ENCODE peak calls at places on chromosomes 12 and 14, in seven cellular contexts. One of them, this sample, is unnamed.

GRCh38 chr12:113896194-113896593 is 69.9 kb downstream of the RBM19 start:
- DNase-seq in psoas muscle: no peak
- DNase-seq in dorsolateral prefrontal cortex: no peak
- DNase-seq in CD8-positive, alpha-beta T cell: no peak
- DNase-seq in AG04449: no peak
- DNase-seq in right lobe of liver: no peak
- DNase-seq in cardiac fibroblast: no peak
- DNase-seq in this sample: no peak

GRCh38 chr12:84572186-84572585 is 340.4 kb downstream of the SLC6A15 start:
- DNase-seq in psoas muscle: no peak
- DNase-seq in dorsolateral prefrontal cortex: no peak
- DNase-seq in CD8-positive, alpha-beta T cell: no peak
- DNase-seq in AG04449: no peak
- DNase-seq in right lobe of liver: no peak
- DNase-seq in cardiac fibroblast: no peak
- DNase-seq in this sample: no peak

GRCh38 chr14:21704340-21704737 is 30.7 kb upstream of the OR4E1 start:
- DNase-seq in psoas muscle: no peak
- DNase-seq in dorsolateral prefrontal cortex: no peak
- DNase-seq in CD8-positive, alpha-beta T cell: no peak
- DNase-seq in AG04449: no peak
- DNase-seq in right lobe of liver: no peak
- DNase-seq in cardiac fibroblast: no peak
- DNase-seq in this sample: no peak

GRCh38 chr12:49189731-49190314 is 943 bp upstream of the TUBA1A start:
- DNase-seq in psoas muscle: no peak
- DNase-seq in dorsolateral prefrontal cortex: no peak
- DNase-seq in CD8-positive, alpha-beta T cell: no peak
- DNase-seq in AG04449: no peak
- DNase-seq in right lobe of liver: no peak
- DNase-seq in cardiac fibroblast: peak; percentile 22
- DNase-seq in this sample: peak; percentile 8

GRCh38 chr14:24037658-24038037 is 14.2 kb upstream of the CARMIL3 start:
- DNase-seq in psoas muscle: peak; percentile 46
- DNase-seq in dorsolateral prefrontal cortex: no peak
- DNase-seq in CD8-positive, alpha-beta T cell: no peak
- DNase-seq in AG04449: no peak
- DNase-seq in right lobe of liver: no peak
- DNase-seq in cardiac fibroblast: no peak
- DNase-seq in this sample: no peak

GRCh38 chr14:71116206-71117122 is 209.2 kb downstream of the PCNX1 start:
- DNase-seq in psoas muscle: no peak
- DNase-seq in dorsolateral prefrontal cortex: no peak
- DNase-seq in CD8-positive, alpha-beta T cell: no peak
- DNase-seq in AG04449: no peak
- DNase-seq in right lobe of liver: no peak
- DNase-seq in cardiac fibroblast: no peak
- DNase-seq in this sample: no peak

GRCh38 chr12:8697120-8697475 is 693 bp upstream of the RIMKLB start:
- DNase-seq in psoas muscle: no peak
- DNase-seq in dorsolateral prefrontal cortex: no peak
- DNase-seq in CD8-positive, alpha-beta T cell: peak; percentile 7
- DNase-seq in AG04449: no peak
- DNase-seq in right lobe of liver: no peak
- DNase-seq in cardiac fibroblast: peak; percentile 51
- DNase-seq in this sample: peak; percentile 64

GRCh38 chr14:51692646-51693045 is 40.9 kb downstream of the FRMD6 start:
- DNase-seq in psoas muscle: no peak
- DNase-seq in dorsolateral prefrontal cortex: no peak
- DNase-seq in CD8-positive, alpha-beta T cell: no peak
- DNase-seq in AG04449: no peak
- DNase-seq in right lobe of liver: no peak
- DNase-seq in cardiac fibroblast: no peak
- DNase-seq in this sample: no peak

GRCh38 chr12:65055874-65056273 is 65.2 kb downstream of the WIF1 start:
- DNase-seq in psoas muscle: no peak
- DNase-seq in dorsolateral prefrontal cortex: no peak
- DNase-seq in CD8-positive, alpha-beta T cell: no peak
- DNase-seq in AG04449: no peak
- DNase-seq in right lobe of liver: no peak
- DNase-seq in cardiac fibroblast: no peak
- DNase-seq in this sample: no peak

GRCh38 chr12:109192358-109192757 is 76.0 kb downstream of the ACACB start:
- DNase-seq in psoas muscle: no peak
- DNase-seq in dorsolateral prefrontal cortex: no peak
- DNase-seq in CD8-positive, alpha-beta T cell: no peak
- DNase-seq in AG04449: peak; percentile 63
- DNase-seq in right lobe of liver: no peak
- DNase-seq in cardiac fibroblast: peak; percentile 60
- DNase-seq in this sample: peak; percentile 41

GRCh38 chr12:75444444-75445136 is 36.0 kb upstream of the GLIPR1 start:
- DNase-seq in psoas muscle: no peak
- DNase-seq in dorsolateral prefrontal cortex: no peak
- DNase-seq in CD8-positive, alpha-beta T cell: no peak
- DNase-seq in AG04449: no peak
- DNase-seq in right lobe of liver: no peak
- DNase-seq in cardiac fibroblast: peak; percentile 78
- DNase-seq in this sample: peak; percentile 62

GRCh38 chr12:64785816-64786215 is 26.6 kb upstream of the GNS start:
- DNase-seq in psoas muscle: no peak
- DNase-seq in dorsolateral prefrontal cortex: no peak
- DNase-seq in CD8-positive, alpha-beta T cell: no peak
- DNase-seq in AG04449: no peak
- DNase-seq in right lobe of liver: no peak
- DNase-seq in cardiac fibroblast: no peak
- DNase-seq in this sample: no peak

GRCh38 chr12:96221391-96221790 is 27.2 kb downstream of the ELK3 start:
- DNase-seq in psoas muscle: no peak
- DNase-seq in dorsolateral prefrontal cortex: no peak
- DNase-seq in CD8-positive, alpha-beta T cell: no peak
- DNase-seq in AG04449: no peak
- DNase-seq in right lobe of liver: no peak
- DNase-seq in cardiac fibroblast: no peak
- DNase-seq in this sample: no peak

GRCh38 chr14:53273671-53274072 is 120.5 kb upstream of the DDHD1 start:
- DNase-seq in psoas muscle: no peak
- DNase-seq in dorsolateral prefrontal cortex: no peak
- DNase-seq in CD8-positive, alpha-beta T cell: no peak
- DNase-seq in AG04449: no peak
- DNase-seq in right lobe of liver: no peak
- DNase-seq in cardiac fibroblast: peak; percentile 64
- DNase-seq in this sample: peak; percentile 72

GRCh38 chr14:91367173-91368171 is 50.1 kb downstream of the CCDC88C start:
- DNase-seq in psoas muscle: no peak
- DNase-seq in dorsolateral prefrontal cortex: no peak
- DNase-seq in CD8-positive, alpha-beta T cell: peak; percentile 77
- DNase-seq in AG04449: no peak
- DNase-seq in right lobe of liver: no peak
- DNase-seq in cardiac fibroblast: peak; percentile 9
- DNase-seq in this sample: no peak

DNA sequence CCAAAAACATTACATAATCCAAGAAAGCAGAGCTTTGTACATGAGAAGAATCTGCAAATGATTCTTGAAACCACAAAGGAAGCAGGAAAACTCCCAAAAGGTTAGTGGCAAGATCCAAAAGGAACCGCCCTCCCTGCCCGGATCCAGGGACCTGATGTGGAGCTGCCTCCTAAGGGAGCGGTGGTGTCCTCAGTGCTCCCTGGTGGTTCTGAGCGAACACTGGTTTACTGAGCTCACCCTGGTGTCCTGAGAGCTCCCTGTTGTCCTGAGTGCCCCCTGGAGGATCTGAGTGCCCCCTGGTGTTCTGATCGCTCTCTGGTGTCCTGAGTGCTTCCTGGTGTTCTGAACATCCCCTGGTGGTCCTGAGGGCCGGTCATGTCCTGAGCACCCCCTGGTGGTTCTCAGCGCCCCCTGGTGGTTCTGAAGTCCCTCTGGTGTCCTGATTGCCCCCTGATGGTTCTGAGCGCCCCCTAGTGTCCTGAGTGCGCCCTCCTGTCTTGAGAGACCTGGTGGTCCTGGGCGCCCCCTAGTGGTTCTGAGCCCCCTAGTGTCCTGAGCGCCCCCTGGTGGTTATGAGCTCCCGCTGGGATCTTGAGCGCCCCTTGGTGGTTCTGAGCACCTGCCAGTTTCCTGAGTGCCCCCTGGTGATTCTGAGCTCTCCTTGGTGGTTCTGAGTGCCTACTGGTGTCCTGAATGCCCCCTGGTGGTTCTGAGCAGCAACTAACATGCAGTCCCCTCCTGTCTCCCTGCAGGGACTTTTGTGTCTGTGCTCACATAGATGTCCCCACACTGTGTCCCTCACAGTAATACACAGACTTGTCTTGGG is 891.1 kb downstream of the TMEM121 start:
- DNase-seq in psoas muscle: peak; percentile 34
- DNase-seq in dorsolateral prefrontal cortex: no peak
- DNase-seq in CD8-positive, alpha-beta T cell: peak; percentile 87
- DNase-seq in AG04449: no peak
- DNase-seq in right lobe of liver: peak; percentile 37
- DNase-seq in cardiac fibroblast: peak; percentile 46
- DNase-seq in this sample: peak; percentile 2
- H3K4me3 ChIP-seq in psoas muscle: no peak overlapping the region
- H3K4me3 ChIP-seq in dorsolateral prefrontal cortex: no peak overlapping the region
- H3K4me3 ChIP-seq in CD8-positive, alpha-beta T cell: no peak overlapping the region
- H3K4me3 ChIP-seq in AG04449: no peak overlapping the region
- H3K4me3 ChIP-seq in right lobe of liver: no peak overlapping the region
- H3K4me3 ChIP-seq in cardiac fibroblast: no peak overlapping the region
- H3K4me3 ChIP-seq in this sample: no peak overlapping the region

DNA sequence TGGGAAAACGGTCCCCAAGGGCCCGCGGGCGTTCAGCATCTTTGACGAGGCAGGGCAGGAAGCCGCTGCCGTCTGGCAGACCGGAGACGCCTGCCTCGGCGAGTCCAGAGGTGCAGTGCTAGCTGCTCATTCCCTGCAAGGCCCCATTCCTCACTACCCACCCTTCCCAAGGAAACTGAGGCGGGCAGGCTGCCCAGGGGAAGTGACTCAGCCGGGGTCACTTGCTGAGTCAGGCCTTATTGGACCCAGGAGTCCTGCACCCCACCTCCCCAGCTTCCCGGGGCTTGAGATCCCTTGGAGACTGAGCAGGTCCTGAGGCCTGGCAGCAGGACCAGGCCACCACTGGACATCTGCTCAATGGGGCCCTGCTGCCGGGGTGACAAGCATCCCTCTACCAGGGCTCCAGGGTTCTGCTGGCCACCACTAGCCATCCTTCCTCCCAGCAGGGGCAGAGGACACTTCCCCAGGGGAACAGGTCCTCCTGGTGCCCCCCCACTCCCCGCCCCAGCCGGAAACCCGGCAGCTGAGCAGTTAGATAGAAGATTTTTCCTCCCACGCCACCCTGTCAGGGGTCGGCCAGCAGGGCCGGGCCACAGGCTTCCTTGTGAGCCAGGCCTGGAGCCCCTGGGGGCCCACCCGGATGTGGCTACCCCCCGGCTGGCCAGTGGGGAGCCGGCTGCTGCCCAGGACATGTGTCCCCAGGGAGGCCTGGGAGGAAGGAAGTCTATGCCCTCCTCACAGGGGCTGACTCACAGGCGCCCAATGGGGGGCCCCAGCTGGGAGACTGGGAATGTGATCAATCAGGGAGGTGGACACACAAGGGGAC is 3.9 kb downstream of the SH2B3 start:
- DNase-seq in psoas muscle: peak; percentile 77
- DNase-seq in dorsolateral prefrontal cortex: no peak
- DNase-seq in CD8-positive, alpha-beta T cell: no peak
- DNase-seq in AG04449: no peak
- DNase-seq in right lobe of liver: peak; percentile 65
- DNase-seq in cardiac fibroblast: peak; percentile 89
- DNase-seq in this sample: peak; percentile 78
- H3K4me3 ChIP-seq in psoas muscle: peak overlapping the region; percentile 46
- H3K4me3 ChIP-seq in dorsolateral prefrontal cortex: peak overlapping the region; percentile 94
- H3K4me3 ChIP-seq in CD8-positive, alpha-beta T cell: peak overlapping the region; percentile 33
- H3K4me3 ChIP-seq in AG04449: peak overlapping the region; percentile 38
- H3K4me3 ChIP-seq in right lobe of liver: no peak overlapping the region
- H3K4me3 ChIP-seq in cardiac fibroblast: peak overlapping the region; percentile 76
- H3K4me3 ChIP-seq in this sample: peak overlapping the region; percentile 31

GRCh38 chr14:76351941-76352340 is 24.0 kb upstream of the ESRRB start:
- DNase-seq in psoas muscle: no peak
- DNase-seq in dorsolateral prefrontal cortex: no peak
- DNase-seq in CD8-positive, alpha-beta T cell: no peak
- DNase-seq in AG04449: no peak
- DNase-seq in right lobe of liver: no peak
- DNase-seq in cardiac fibroblast: no peak
- DNase-seq in this sample: no peak

GRCh38 chr14:76354310-76354709 is 21.6 kb upstream of the ESRRB start:
- DNase-seq in psoas muscle: no peak
- DNase-seq in dorsolateral prefrontal cortex: no peak
- DNase-seq in CD8-positive, alpha-beta T cell: no peak
- DNase-seq in AG04449: no peak
- DNase-seq in right lobe of liver: no peak
- DNase-seq in cardiac fibroblast: no peak
- DNase-seq in this sample: no peak

GRCh38 chr14:76349993-76350392 is 25.9 kb upstream of the ESRRB start:
- DNase-seq in psoas muscle: no peak
- DNase-seq in dorsolateral prefrontal cortex: no peak
- DNase-seq in CD8-positive, alpha-beta T cell: no peak
- DNase-seq in AG04449: no peak
- DNase-seq in right lobe of liver: no peak
- DNase-seq in cardiac fibroblast: no peak
- DNase-seq in this sample: no peak

GRCh38 chr14:76350671-76351070 is 25.3 kb upstream of the ESRRB start:
- DNase-seq in psoas muscle: no peak
- DNase-seq in dorsolateral prefrontal cortex: no peak
- DNase-seq in CD8-positive, alpha-beta T cell: no peak
- DNase-seq in AG04449: no peak
- DNase-seq in right lobe of liver: no peak
- DNase-seq in cardiac fibroblast: no peak
- DNase-seq in this sample: no peak

GRCh38 chr14:76352639-76353281 is 23.2 kb upstream of the ESRRB start:
- DNase-seq in psoas muscle: peak; percentile 64
- DNase-seq in dorsolateral prefrontal cortex: peak; percentile 50
- DNase-seq in CD8-positive, alpha-beta T cell: peak; percentile 58
- DNase-seq in AG04449: no peak
- DNase-seq in right lobe of liver: peak; percentile 63
- DNase-seq in cardiac fibroblast: peak; percentile 46
- DNase-seq in this sample: peak; percentile 40
- H3K4me3 ChIP-seq in psoas muscle: peak overlapping the region; percentile 49
- H3K4me3 ChIP-seq in dorsolateral prefrontal cortex: peak overlapping the region; percentile 47
- H3K4me3 ChIP-seq in CD8-positive, alpha-beta T cell: no peak overlapping the region
- H3K4me3 ChIP-seq in AG04449: peak overlapping the region; percentile 38
- H3K4me3 ChIP-seq in right lobe of liver: peak overlapping the region; percentile 28
- H3K4me3 ChIP-seq in cardiac fibroblast: no peak overlapping the region
- H3K4me3 ChIP-seq in this sample: peak overlapping the region; percentile 28

DNA sequence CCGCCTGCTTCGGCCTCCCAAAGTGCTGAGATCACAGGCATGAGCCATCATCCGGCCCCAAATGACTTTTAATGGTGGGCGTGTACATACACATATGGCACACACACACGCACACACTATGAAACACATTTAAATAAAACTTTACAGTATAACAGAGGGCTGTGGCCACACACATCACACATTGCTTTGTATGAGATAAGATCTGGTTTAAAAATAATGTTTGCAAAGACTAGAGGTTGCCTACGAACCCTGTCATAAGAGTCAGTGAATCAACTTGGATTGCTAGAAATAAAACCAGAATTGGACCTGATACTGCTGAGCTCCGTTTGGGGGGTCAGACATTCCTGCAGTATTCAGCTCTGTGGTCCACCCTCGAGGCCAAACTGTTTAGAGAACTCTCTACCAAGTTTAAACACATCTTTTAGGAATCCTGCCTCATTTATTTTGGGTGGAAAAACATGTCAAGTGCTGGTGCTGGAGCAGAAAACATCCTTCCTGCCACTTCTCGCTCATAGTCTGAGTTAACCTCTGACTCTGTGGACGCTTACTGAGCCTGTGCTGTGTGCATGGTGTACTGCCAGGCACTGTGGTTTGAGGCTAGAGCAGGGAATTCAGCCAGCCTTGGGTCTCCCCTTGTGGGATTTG is 47.8 kb upstream of the EML1 start:
- DNase-seq in psoas muscle: no peak
- DNase-seq in dorsolateral prefrontal cortex: no peak
- DNase-seq in CD8-positive, alpha-beta T cell: no peak
- DNase-seq in AG04449: peak; percentile 59
- DNase-seq in right lobe of liver: no peak
- DNase-seq in cardiac fibroblast: peak; percentile 56
- DNase-seq in this sample: no peak
- H3K4me3 ChIP-seq in psoas muscle: no peak overlapping the region
- H3K4me3 ChIP-seq in dorsolateral prefrontal cortex: no peak overlapping the region
- H3K4me3 ChIP-seq in CD8-positive, alpha-beta T cell: no peak overlapping the region
- H3K4me3 ChIP-seq in AG04449: no peak overlapping the region
- H3K4me3 ChIP-seq in right lobe of liver: no peak overlapping the region
- H3K4me3 ChIP-seq in cardiac fibroblast: no peak overlapping the region
- H3K4me3 ChIP-seq in this sample: no peak overlapping the region